ENCODE peak calls at places on chromosomes 7 and 10, in ten cellular contexts. V is T-helper 9 cell; I is IMR-90; C is activated gamma-delta T cell; K is neural progenitor cell; T is HT-29; D is cardiac septum; X is tibial nerve; O is heart right ventricle; E is activated CD8-positive, alpha-beta memory T cell treated with anti-CD3 and anti-CD28 coated beads, Interleukin-2, amount 50 U/mL, for 48 hours. W is an unnamed sample.

GRCh38 chr7:94129443-94130140 is 125.4 kb upstream of the BET1 start:
- DNase-seq in V (no peak), I (peak; percentile 98), C (no peak), K (no peak), T (no peak), D (no peak), X (no peak), O (no peak), E (no peak), W (no peak)

GRCh38 chr10:51895209-51895608 is 195.8 kb upstream of the CSTF2T start:
- DNase-seq in V (no peak), I (peak; percentile 65), C (no peak), K (no peak), T (no peak), D (no peak), X (peak; percentile 59), O (peak; percentile 33), E (no peak), W (no peak)

GRCh38 chr7:47326220-47326619 is 255.7 kb downstream of the TNS3 start:
- DNase-seq in V (no peak), I (peak; percentile 90), C (no peak), K (peak; percentile 20), T (peak; percentile 11), D (peak; percentile 60), X (no peak), O (no peak), E (no peak), W (no peak)

GRCh38 chr10:80613466-80613865 is 75.8 kb downstream of the SH2D4B start:
- DNase-seq in V (no peak), I (no peak), C (no peak), K (no peak), T (no peak), D (no peak), X (no peak), O (no peak), E (peak; percentile 46), W (no peak)

GRCh38 chr7:143396182-143396581 is 12.5 kb downstream of the EPHA1 start:
- DNase-seq in V (no peak), I (no peak), C (no peak), K (no peak), T (no peak), D (no peak), X (no peak), O (no peak), E (no peak), W (no peak)

GRCh38 chr10:23437987-23438546 is 808 bp upstream of the OTUD1 start:
- DNase-seq in V (peak; percentile 2), I (no peak), C (no peak), K (peak; percentile 8), T (no peak), D (no peak), X (no peak), O (peak; percentile 9), E (no peak), W (no peak)

GRCh38 chr10:103765981-103766380 is 89.4 kb downstream of the SH3PXD2A start:
- DNase-seq in V (peak; percentile 77), I (peak; percentile 12), C (peak; percentile 27), K (no peak), T (peak; percentile 50), D (no peak), X (no peak), O (no peak), E (peak; percentile 83), W (no peak)

GRCh38 chr7:7512861-7513597 is 22.6 kb downstream of the COL28A1 start:
- DNase-seq in V (no peak), I (peak; percentile 8), C (no peak), K (no peak), T (peak; percentile 18), D (no peak), X (no peak), O (no peak), E (no peak), W (no peak)

GRCh38 chr7:150377116-150377979 is 1.8 kb upstream of the ZNF775 start:
- DNase-seq in V (no peak), I (no peak), C (no peak), K (peak; percentile 2), T (peak; percentile 78), D (no peak), X (no peak), O (no peak), E (no peak), W (no peak)

GRCh38 chr10:43395571-43396060 is 13.4 kb downstream of the HNRNPF start:
- DNase-seq in V (peak; percentile 30), I (peak; percentile 28), C (no peak), K (no peak), T (no peak), D (peak; percentile 67), X (no peak), O (no peak), E (peak; percentile 79), W (no peak)

GRCh38 chr10:133097418-133097817 is 9.7 kb downstream of the ADGRA1 start:
- DNase-seq in V (no peak), I (no peak), C (no peak), K (no peak), T (no peak), D (no peak), X (no peak), O (no peak), E (no peak), W (no peak)

GRCh38 chr10:43305881-43306280 is 39.0 kb upstream of the RASGEF1A start:
- DNase-seq in V (no peak), I (no peak), C (no peak), K (no peak), T (no peak), D (no peak), X (no peak), O (no peak), E (no peak), W (no peak)

GRCh38 chr10:18104223-18104872 is 35.9 kb upstream of the CACNB2 start:
- DNase-seq in V (peak; percentile 15), I (peak; percentile 43), C (no peak), K (peak; percentile 56), T (peak; percentile 60), D (no peak), X (peak; percentile 53), O (peak; percentile 50), E (peak; percentile 73), W (peak; percentile 62)

GRCh38 chr10:74901240-74901827 is 74.9 kb downstream of the KAT6B start:
- DNase-seq in V (no peak), I (no peak), C (no peak), K (no peak), T (no peak), D (no peak), X (no peak), O (no peak), E (no peak), W (no peak)

W was measured in neural crest cell.